ENCODE peak calls at places on chromosome 9, in nine cellular contexts. D, P, A, R, B, Z, Y, L and J are unnamed samples.
A peak's percentile ranks its signal among the peaks of the same experiment; 100 is the strongest.

GRCh38 chr9:94057918-94058317 is 26.3 kb upstream of the PTPDC1 start:
- DNase-seq in L (no peak), Y (no peak), P (no peak), Z (no peak), B (no peak), A (no peak), D (no peak), R (no peak), J (no peak)

GRCh38 chr9:137320555-137321384 is 18.7 kb upstream of the NRARP start:
- DNase-seq in Z (peak; percentile 90), A (peak; percentile 56), L (peak; percentile 92), R (no peak), Y (no peak), P (no peak), B (peak; percentile 63), D (peak; percentile 63), J (no peak)

GRCh38 chr9:2158111-2158610 is 143.0 kb downstream of the SMARCA2 start:
- DNase-seq in L (peak; percentile 88), Z (peak; percentile 81), Y (peak; percentile 76), R (no peak), B (no peak), P (peak; percentile 50), D (no peak), A (peak; percentile 20), J (peak; percentile 58)

GRCh38 chr9:38681747-38682227 is 38.1 kb downstream of the FAM240B start:
- DNase-seq in P (no peak), L (peak; percentile 31), R (no peak), Y (peak; percentile 67), A (no peak), Z (no peak), D (no peak), B (no peak), J (peak; percentile 72)

GRCh38 chr9:115263731-115264130 is 145.8 kb upstream of the TNC start:
- DNase-seq in Y (peak; percentile 89), R (no peak), B (no peak), A (no peak), D (no peak), Z (no peak), L (no peak), P (no peak), J (peak; percentile 94)

GRCh38 chr9:33698267-33698666 is 97.1 kb upstream of the PRSS3 start:
- DNase-seq in A (no peak), D (no peak), Z (no peak), P (no peak), Y (peak; percentile 30), B (no peak), R (no peak), L (no peak), J (no peak)

GRCh38 chr9:127741831-127742434 is 6.8 kb upstream of the TOR2A start:
- DNase-seq in D (no peak), Y (peak; percentile 84), B (no peak), P (peak; percentile 82), A (peak; percentile 78), R (peak; percentile 88), Z (no peak), L (no peak), J (peak; percentile 51)

GRCh38 chr9:89768650-89769071 is 163.8 kb downstream of the GADD45G start:
- DNase-seq in B (no peak), L (no peak), Z (peak; percentile 13), D (peak; percentile 61), Y (no peak), P (no peak), A (no peak), R (no peak), J (no peak)

GRCh38 chr9:19416143-19416542 is 7.3 kb downstream of the ACER2 start:
- DNase-seq in A (no peak), D (no peak), B (no peak), Z (no peak), P (no peak), Y (peak; percentile 5), L (no peak), R (no peak), J (no peak)

GRCh38 chr9:105064248-105065118 is 136.5 kb upstream of the ABCA1 start:
- DNase-seq in R (peak; percentile 80), P (peak; percentile 80), B (peak; percentile 90), D (peak; percentile 97), Y (peak; percentile 99), A (peak; percentile 90), Z (peak; percentile 89), L (peak; percentile 67), J (peak; percentile 99)

GRCh38 chr9:80410106-80410505 is 838.3 kb downstream of the TLE4 start:
- DNase-seq in L (no peak), P (no peak), Y (no peak), A (peak; percentile 5), B (no peak), Z (no peak), R (no peak), D (no peak), J (no peak)

GRCh38 chr9:128685022-128685332 is 4.0 kb upstream of the SET start:
- DNase-seq in P (no peak), Y (no peak), D (no peak), A (no peak), R (no peak), L (no peak), Z (no peak), B (no peak), J (no peak)

GRCh38 chr9:18888241-18888794 is 144.7 kb downstream of the SAXO1 start:
- DNase-seq in L (no peak), P (no peak), Y (peak; percentile 64), R (no peak), B (no peak), A (peak; percentile 29), Z (no peak), D (no peak), J (peak; percentile 41)

GRCh38 chr9:112031400-112031799 is 134.8 kb downstream of the UGCG start:
- DNase-seq in Z (no peak), L (no peak), P (no peak), Y (no peak), D (no peak), R (no peak), B (no peak), A (no peak), J (no peak)

GRCh38 chr9:97703437-97704326 is 6.5 kb upstream of the XPA start:
- DNase-seq in P (no peak), R (no peak), A (no peak), D (no peak), Y (peak; percentile 77), L (peak; percentile 81), B (peak; percentile 80), Z (no peak), J (peak; percentile 82)

GRCh38 chr9:81841326-81841725 is 86.9 kb upstream of the SPATA31D4 start:
- DNase-seq in P (no peak), B (no peak), L (no peak), A (no peak), D (no peak), Y (no peak), R (no peak), Z (no peak), J (no peak)
- TF ChIP-seq CTCF in P (no peak), B (peak; percentile 6), L (no peak), A (no peak), D (no peak), Y (no peak), R (no peak), Z (no peak), J (no peak)

DNA sequence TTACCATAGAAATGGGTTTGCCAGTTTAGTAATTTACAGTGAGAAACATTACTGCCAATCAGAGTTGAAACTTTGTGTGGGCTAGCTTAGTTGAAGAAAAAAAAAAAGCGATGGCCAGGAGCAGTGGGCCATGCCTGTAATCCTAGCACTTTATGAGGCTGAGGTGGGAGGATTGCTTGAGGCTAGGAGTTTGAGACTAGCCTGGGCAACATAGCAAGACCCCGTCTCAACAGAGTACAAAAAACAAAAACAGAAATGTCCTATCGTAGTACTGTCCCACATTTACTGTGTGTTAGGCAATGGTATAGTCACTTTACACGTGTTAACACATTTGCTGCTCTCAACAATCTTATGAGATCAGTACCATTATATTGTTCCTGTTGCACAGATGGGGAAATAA is 2.3 kb downstream of the OSTF1 start:
- DNase-seq in R (no peak), B (no peak), D (no peak), P (no peak), Z (no peak), A (no peak), L (no peak), Y (no peak), J (no peak)
- H3K4me3 ChIP-seq in R (peak overlapping the region; percentile 99), B (peak overlapping the region; percentile 99), D (no peak overlapping the region), P (no peak overlapping the region), Z (no peak overlapping the region), A (no peak overlapping the region), L (no peak overlapping the region), Y (no peak overlapping the region), J (no peak overlapping the region)

DNA sequence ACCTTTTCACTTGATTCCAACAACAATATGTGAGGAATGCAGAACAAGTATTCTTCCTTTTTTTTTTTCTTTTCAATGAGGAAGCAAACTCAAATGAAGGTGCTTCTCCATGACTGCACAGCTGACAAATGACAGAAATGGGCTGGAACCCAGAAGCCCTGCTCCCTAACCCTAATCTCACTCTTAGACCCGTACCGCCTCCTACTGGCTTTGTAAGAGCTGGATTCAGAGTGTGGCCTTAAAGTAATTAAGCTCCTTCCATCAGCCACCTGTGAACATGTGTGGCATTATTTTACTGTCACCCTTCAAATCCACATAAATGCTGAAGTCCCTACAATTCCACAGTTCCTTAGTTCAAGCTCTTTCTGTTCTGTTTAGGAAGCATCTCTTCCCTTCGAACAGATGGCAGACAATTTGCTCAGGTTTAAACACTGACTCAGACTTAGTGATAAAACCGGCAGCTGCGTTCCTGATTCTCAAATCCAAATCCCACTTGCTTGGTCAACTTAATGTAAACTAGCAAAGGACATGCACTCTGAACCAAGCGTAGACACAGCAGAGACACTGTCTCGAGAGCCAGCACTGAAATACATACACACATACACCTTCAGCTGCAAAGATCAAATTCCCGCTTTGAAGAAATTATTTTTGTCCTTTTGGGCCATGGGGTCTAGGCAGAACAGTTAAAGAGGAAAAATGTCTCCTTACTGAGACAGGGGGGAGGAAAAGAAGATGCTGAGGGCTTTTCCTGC is 316.7 kb upstream of the TLE4 start:
- DNase-seq in Y (peak; percentile 13), P (no peak), L (no peak), A (no peak), B (no peak), R (no peak), Z (no peak), D (no peak), J (no peak)
- TF ChIP-seq CTCF in Y (peak; percentile 11), P (no peak), L (no peak), A (no peak), B (no peak), R (no peak), Z (no peak), D (no peak), J (peak; percentile 5)

GRCh38 chr9:21966140-21966851 is 27.9 kb downstream of the CDKN2A start:
- DNase-seq in L (no peak), B (no peak), A (no peak), D (no peak), Y (no peak), Z (no peak), P (no peak), R (no peak), J (no peak)
- H3K4me3 ChIP-seq in L (no peak overlapping the region), B (peak overlapping the region; percentile 50), A (no peak overlapping the region), D (no peak overlapping the region), Y (no peak overlapping the region), Z (no peak overlapping the region), P (no peak overlapping the region), R (no peak overlapping the region), J (no peak overlapping the region)

DNA sequence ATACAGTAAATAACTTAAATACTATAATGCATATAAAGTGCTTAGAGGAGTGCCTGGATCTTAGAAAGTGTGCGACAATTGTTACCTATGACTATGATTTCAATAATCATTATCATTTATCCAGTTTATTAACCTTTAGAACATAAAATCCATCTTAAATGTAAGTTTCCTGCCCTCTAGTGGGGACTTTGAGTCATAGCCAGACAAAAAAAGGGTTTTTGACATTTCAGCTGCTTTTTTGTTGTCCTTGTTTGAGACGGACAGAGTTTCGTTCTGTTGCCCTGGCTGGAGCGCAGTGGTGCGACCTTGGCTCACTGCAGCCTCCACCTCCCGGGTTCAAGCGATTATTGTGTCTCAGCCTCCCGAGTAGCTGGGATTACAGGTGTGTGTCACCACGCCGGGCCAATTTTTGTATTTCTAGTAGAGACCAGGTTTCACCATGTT is 9.7 kb upstream of the C9orf152 start:
- DNase-seq in L (peak; percentile 65), R (no peak), B (peak; percentile 52), Y (peak; percentile 65), Z (no peak), P (no peak), A (no peak), D (no peak), J (peak; percentile 65)
- TF ChIP-seq CTCF in L (peak; percentile 47), R (peak; percentile 94), B (peak; percentile 82), Y (peak; percentile 45), Z (peak; percentile 76), P (peak; percentile 41), A (peak; percentile 81), D (peak; percentile 71), J (peak; percentile 80)